ENCODE peak calls at places on chromosomes 3 and 15, in seven cellular contexts. One of them, this sample, is unnamed.

GRCh38 chr3:155747867-155748266 is 3.0 kb upstream of the PLCH1 start:
- DNase-seq in GM12878: no peak
- DNase-seq in activated CD8-positive, alpha-beta T cell treated with anti-CD3 and anti-CD28 coated beads for 36 hours: no peak
- DNase-seq in cardiac muscle cell: no peak
- DNase-seq in BE2C: no peak
- DNase-seq in type B pancreatic cell: no peak
- DNase-seq in foreskin keratinocyte: no peak
- DNase-seq in this sample: no peak

GRCh38 chr3:49411550-49411967 is 217 bp downstream of the RHOA start:
- DNase-seq in GM12878: no peak
- DNase-seq in type B pancreatic cell: peak; percentile 72
- DNase-seq in BE2C: peak; percentile 26
- DNase-seq in cardiac muscle cell: peak; percentile 28
- DNase-seq in activated CD8-positive, alpha-beta T cell treated with anti-CD3 and anti-CD28 coated beads for 36 hours: peak; percentile 61
- DNase-seq in foreskin keratinocyte: no peak
- DNase-seq in this sample: peak; percentile 85

GRCh38 chr3:150450906-150451305 is 42.8 kb downstream of the TSC22D2 start:
- DNase-seq in foreskin keratinocyte: no peak
- DNase-seq in type B pancreatic cell: no peak
- DNase-seq in BE2C: no peak
- DNase-seq in activated CD8-positive, alpha-beta T cell treated with anti-CD3 and anti-CD28 coated beads for 36 hours: no peak
- DNase-seq in cardiac muscle cell: peak; percentile 36
- DNase-seq in GM12878: no peak
- DNase-seq in this sample: no peak

GRCh38 chr3:195129644-195130492 is 141.1 kb downstream of the XXYLT1 start:
- DNase-seq in type B pancreatic cell: no peak
- DNase-seq in activated CD8-positive, alpha-beta T cell treated with anti-CD3 and anti-CD28 coated beads for 36 hours: peak; percentile 80
- DNase-seq in cardiac muscle cell: no peak
- DNase-seq in BE2C: no peak
- DNase-seq in foreskin keratinocyte: peak; percentile 32
- DNase-seq in GM12878: peak; percentile 99
- DNase-seq in this sample: no peak

GRCh38 chr3:193803288-193803687 is 210.3 kb downstream of the OPA1 start:
- DNase-seq in type B pancreatic cell: no peak
- DNase-seq in foreskin keratinocyte: no peak
- DNase-seq in BE2C: no peak
- DNase-seq in GM12878: no peak
- DNase-seq in activated CD8-positive, alpha-beta T cell treated with anti-CD3 and anti-CD28 coated beads for 36 hours: no peak
- DNase-seq in cardiac muscle cell: no peak
- DNase-seq in this sample: no peak

GRCh38 chr15:29740692-29741311 is 81.5 kb downstream of the TJP1 start:
- DNase-seq in foreskin keratinocyte: no peak
- DNase-seq in BE2C: peak; percentile 28
- DNase-seq in cardiac muscle cell: no peak
- DNase-seq in type B pancreatic cell: no peak
- DNase-seq in activated CD8-positive, alpha-beta T cell treated with anti-CD3 and anti-CD28 coated beads for 36 hours: peak; percentile 14
- DNase-seq in GM12878: no peak
- DNase-seq in this sample: no peak

GRCh38 chr3:52216585-52217408 is 8.6 kb downstream of the TLR9 start:
- DNase-seq in type B pancreatic cell: no peak
- DNase-seq in activated CD8-positive, alpha-beta T cell treated with anti-CD3 and anti-CD28 coated beads for 36 hours: peak; percentile 57
- DNase-seq in GM12878: no peak
- DNase-seq in foreskin keratinocyte: peak; percentile 96
- DNase-seq in BE2C: peak; percentile 44
- DNase-seq in cardiac muscle cell: peak; percentile 84
- DNase-seq in this sample: no peak

GRCh38 chr3:147619925-147620580 is 210.9 kb downstream of the ZIC1 start:
- DNase-seq in activated CD8-positive, alpha-beta T cell treated with anti-CD3 and anti-CD28 coated beads for 36 hours: no peak
- DNase-seq in type B pancreatic cell: no peak
- DNase-seq in BE2C: no peak
- DNase-seq in cardiac muscle cell: no peak
- DNase-seq in GM12878: no peak
- DNase-seq in foreskin keratinocyte: no peak
- DNase-seq in this sample: no peak

GRCh38 chr15:64398575-64398974 is 10.9 kb downstream of the TRIP4 start:
- DNase-seq in type B pancreatic cell: no peak
- DNase-seq in activated CD8-positive, alpha-beta T cell treated with anti-CD3 and anti-CD28 coated beads for 36 hours: no peak
- DNase-seq in foreskin keratinocyte: no peak
- DNase-seq in BE2C: no peak
- DNase-seq in cardiac muscle cell: no peak
- DNase-seq in GM12878: no peak
- DNase-seq in this sample: no peak

GRCh38 chr3:1087066-1087555 is 5.7 kb upstream of the CNTN6 start:
- DNase-seq in activated CD8-positive, alpha-beta T cell treated with anti-CD3 and anti-CD28 coated beads for 36 hours: no peak
- DNase-seq in cardiac muscle cell: peak; percentile 89
- DNase-seq in BE2C: no peak
- DNase-seq in GM12878: no peak
- DNase-seq in foreskin keratinocyte: peak; percentile 59
- DNase-seq in type B pancreatic cell: no peak
- DNase-seq in this sample: peak; percentile 88

GRCh38 chr15:88699861-88700260 is 61.0 kb downstream of the ISG20 start:
- DNase-seq in type B pancreatic cell: no peak
- DNase-seq in cardiac muscle cell: no peak
- DNase-seq in activated CD8-positive, alpha-beta T cell treated with anti-CD3 and anti-CD28 coated beads for 36 hours: no peak
- DNase-seq in foreskin keratinocyte: no peak
- DNase-seq in GM12878: no peak
- DNase-seq in BE2C: no peak
- DNase-seq in this sample: no peak

GRCh38 chr15:88702983-88703382 is 64.2 kb downstream of the ISG20 start:
- DNase-seq in BE2C: no peak
- DNase-seq in foreskin keratinocyte: no peak
- DNase-seq in cardiac muscle cell: peak; percentile 20
- DNase-seq in type B pancreatic cell: no peak
- DNase-seq in activated CD8-positive, alpha-beta T cell treated with anti-CD3 and anti-CD28 coated beads for 36 hours: no peak
- DNase-seq in GM12878: no peak
- DNase-seq in this sample: no peak

GRCh38 chr15:88703533-88703932 is 64.7 kb downstream of the ISG20 start:
- DNase-seq in type B pancreatic cell: no peak
- DNase-seq in GM12878: no peak
- DNase-seq in activated CD8-positive, alpha-beta T cell treated with anti-CD3 and anti-CD28 coated beads for 36 hours: no peak
- DNase-seq in BE2C: no peak
- DNase-seq in foreskin keratinocyte: no peak
- DNase-seq in cardiac muscle cell: no peak
- DNase-seq in this sample: no peak

GRCh38 chr15:88700716-88701115 is 61.9 kb downstream of the ISG20 start:
- DNase-seq in GM12878: no peak
- DNase-seq in cardiac muscle cell: no peak
- DNase-seq in type B pancreatic cell: no peak
- DNase-seq in activated CD8-positive, alpha-beta T cell treated with anti-CD3 and anti-CD28 coated beads for 36 hours: no peak
- DNase-seq in foreskin keratinocyte: no peak
- DNase-seq in BE2C: no peak
- DNase-seq in this sample: no peak

GRCh38 chr15:88701561-88702095 is 62.8 kb downstream of the ISG20 start:
- DNase-seq in foreskin keratinocyte: no peak
- DNase-seq in cardiac muscle cell: peak; percentile 9
- DNase-seq in type B pancreatic cell: no peak
- DNase-seq in GM12878: no peak
- DNase-seq in BE2C: no peak
- DNase-seq in activated CD8-positive, alpha-beta T cell treated with anti-CD3 and anti-CD28 coated beads for 36 hours: peak; percentile 33
- DNase-seq in this sample: no peak
- TF ChIP-seq CTCF in foreskin keratinocyte: peak; percentile 55
- TF ChIP-seq CTCF in cardiac muscle cell: peak; percentile 37
- TF ChIP-seq CTCF in type B pancreatic cell: peak; percentile 59
- TF ChIP-seq CTCF in GM12878: peak; percentile 67
- TF ChIP-seq CTCF in BE2C: peak; percentile 16
- TF ChIP-seq CTCF in activated CD8-positive, alpha-beta T cell treated with anti-CD3 and anti-CD28 coated beads for 36 hours: no peak
- TF ChIP-seq CTCF in this sample: no peak

DNA sequence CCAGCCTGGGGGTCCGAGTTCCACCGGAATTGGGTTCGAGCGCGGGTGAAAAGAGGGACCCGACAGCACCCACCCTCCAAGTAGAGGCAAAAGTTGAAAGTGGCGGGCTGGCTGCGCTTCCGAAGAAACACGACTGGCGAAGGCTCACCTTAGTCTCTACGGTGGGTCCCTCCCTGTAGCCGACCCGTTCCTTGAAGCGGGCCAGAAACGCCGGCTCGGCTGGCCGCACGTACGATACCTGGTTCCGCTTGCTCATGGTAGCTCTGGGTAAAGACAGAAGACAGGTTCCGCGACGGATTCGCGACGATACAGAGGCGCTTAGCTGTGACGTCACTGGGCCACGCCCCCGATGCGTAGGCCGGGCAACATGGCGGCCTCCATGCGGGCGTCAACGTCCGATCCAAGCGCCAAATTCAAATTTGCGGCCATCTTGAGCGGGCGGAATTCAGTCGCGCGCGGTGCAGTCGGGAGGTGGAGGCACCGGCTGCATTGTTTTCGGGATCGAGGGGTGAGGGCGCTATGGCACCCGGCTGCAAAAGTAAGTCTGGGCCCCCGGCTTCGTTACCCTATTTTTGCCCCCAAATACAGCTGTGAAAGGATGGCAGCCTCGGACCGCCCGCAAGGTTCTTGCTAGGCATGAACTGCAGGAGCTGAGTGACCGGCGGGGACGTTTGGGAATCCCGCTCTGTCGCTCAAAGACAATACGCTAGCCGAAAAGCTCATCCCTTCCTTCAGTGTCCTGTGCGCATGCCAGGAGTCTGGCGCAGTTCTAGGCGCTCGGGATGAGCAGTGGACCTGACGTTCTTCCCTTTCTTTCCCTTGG is at the start of the genes KIAA1143 and KIF15:
- DNase-seq in cardiac muscle cell: peak; percentile 97
- DNase-seq in type B pancreatic cell: peak; percentile 96
- DNase-seq in BE2C: peak; percentile 91
- DNase-seq in activated CD8-positive, alpha-beta T cell treated with anti-CD3 and anti-CD28 coated beads for 36 hours: peak; percentile 99
- DNase-seq in GM12878: peak; percentile 77
- DNase-seq in foreskin keratinocyte: peak; percentile 68
- DNase-seq in this sample: peak; percentile 97
- TF ChIP-seq CTCF in cardiac muscle cell: no peak
- TF ChIP-seq CTCF in type B pancreatic cell: no peak
- TF ChIP-seq CTCF in BE2C: no peak
- TF ChIP-seq CTCF in activated CD8-positive, alpha-beta T cell treated with anti-CD3 and anti-CD28 coated beads for 36 hours: no peak
- TF ChIP-seq CTCF in GM12878: no peak
- TF ChIP-seq CTCF in foreskin keratinocyte: peak; percentile 47
- TF ChIP-seq CTCF in this sample: no peak

DNA sequence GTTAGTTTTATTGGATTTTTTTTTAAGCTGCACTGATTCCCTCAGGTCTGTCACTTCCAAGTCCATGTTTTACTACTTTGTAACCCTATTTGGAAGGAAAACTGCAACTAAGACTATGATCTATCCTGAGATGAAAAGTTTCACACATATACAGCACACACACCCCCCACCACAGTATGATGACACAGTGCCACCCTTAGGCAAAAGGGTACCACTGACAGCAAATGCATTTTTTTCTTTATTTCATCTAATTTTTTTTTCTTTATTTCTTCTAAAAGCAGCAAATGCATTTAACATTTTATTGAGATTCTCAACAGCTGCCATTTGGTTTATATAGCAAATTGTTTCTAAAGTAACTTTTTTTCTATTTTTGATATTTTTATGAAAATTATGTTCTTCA is 21.2 kb downstream of the NGRN start:
- DNase-seq in foreskin keratinocyte: no peak
- DNase-seq in GM12878: no peak
- DNase-seq in cardiac muscle cell: peak; percentile 63
- DNase-seq in BE2C: peak; percentile 43
- DNase-seq in type B pancreatic cell: no peak
- DNase-seq in activated CD8-positive, alpha-beta T cell treated with anti-CD3 and anti-CD28 coated beads for 36 hours: peak; percentile 59
- DNase-seq in this sample: no peak
- TF ChIP-seq CTCF in foreskin keratinocyte: peak; percentile 74
- TF ChIP-seq CTCF in GM12878: peak; percentile 61
- TF ChIP-seq CTCF in cardiac muscle cell: peak; percentile 48
- TF ChIP-seq CTCF in BE2C: peak; percentile 78
- TF ChIP-seq CTCF in type B pancreatic cell: peak; percentile 61
- TF ChIP-seq CTCF in activated CD8-positive, alpha-beta T cell treated with anti-CD3 and anti-CD28 coated beads for 36 hours: peak; percentile 61
- TF ChIP-seq CTCF in this sample: peak; percentile 54

DNA sequence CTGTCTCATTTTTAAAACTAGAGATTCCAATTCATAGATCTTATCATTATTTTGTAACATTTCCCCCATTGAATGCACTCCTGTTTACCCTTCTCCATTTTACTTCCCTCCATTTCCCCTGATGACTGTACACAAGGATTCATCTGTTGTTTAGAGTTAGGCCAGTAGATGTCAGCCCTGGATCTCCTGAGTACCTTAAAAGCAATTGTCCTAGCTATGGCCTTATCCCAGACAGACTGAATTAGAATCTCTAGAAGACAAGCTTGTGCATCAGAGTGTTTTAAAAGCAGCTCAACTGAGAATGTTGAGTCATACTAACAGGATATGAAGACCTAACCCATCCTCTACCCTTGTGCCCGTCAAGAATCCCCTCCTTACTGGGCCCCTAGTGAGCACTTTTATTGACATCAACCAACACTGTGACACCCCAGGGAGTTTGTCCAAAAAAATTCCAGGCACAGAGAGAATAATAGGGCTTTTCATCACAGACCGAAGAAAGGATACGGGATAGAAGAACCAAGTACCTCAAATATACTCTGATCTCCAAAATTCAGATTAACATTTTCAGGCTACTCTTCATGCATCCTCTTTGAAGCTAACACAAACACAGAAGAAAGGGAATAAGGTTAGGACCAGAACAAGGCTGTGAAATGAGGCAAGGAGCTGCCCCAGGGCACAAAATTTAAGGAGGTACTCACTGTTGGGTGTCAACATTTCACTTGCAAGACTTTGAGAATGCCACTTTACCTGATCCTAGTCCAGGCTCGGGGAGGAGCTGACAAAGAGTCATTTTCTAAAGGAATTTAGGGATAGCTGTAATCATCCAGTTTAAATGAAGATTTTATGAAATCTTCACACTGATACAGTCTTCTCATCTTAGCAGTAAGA is 17.1 kb downstream of the ZBED2 start:
- DNase-seq in activated CD8-positive, alpha-beta T cell treated with anti-CD3 and anti-CD28 coated beads for 36 hours: no peak
- DNase-seq in foreskin keratinocyte: no peak
- DNase-seq in cardiac muscle cell: peak; percentile 75
- DNase-seq in GM12878: peak; percentile 39
- DNase-seq in type B pancreatic cell: no peak
- DNase-seq in BE2C: no peak
- DNase-seq in this sample: no peak
- TF ChIP-seq CTCF in activated CD8-positive, alpha-beta T cell treated with anti-CD3 and anti-CD28 coated beads for 36 hours: peak; percentile 64
- TF ChIP-seq CTCF in foreskin keratinocyte: peak; percentile 97
- TF ChIP-seq CTCF in cardiac muscle cell: peak; percentile 58
- TF ChIP-seq CTCF in GM12878: peak; percentile 34
- TF ChIP-seq CTCF in type B pancreatic cell: peak; percentile 36
- TF ChIP-seq CTCF in BE2C: peak; percentile 50
- TF ChIP-seq CTCF in this sample: peak; percentile 73

DNA sequence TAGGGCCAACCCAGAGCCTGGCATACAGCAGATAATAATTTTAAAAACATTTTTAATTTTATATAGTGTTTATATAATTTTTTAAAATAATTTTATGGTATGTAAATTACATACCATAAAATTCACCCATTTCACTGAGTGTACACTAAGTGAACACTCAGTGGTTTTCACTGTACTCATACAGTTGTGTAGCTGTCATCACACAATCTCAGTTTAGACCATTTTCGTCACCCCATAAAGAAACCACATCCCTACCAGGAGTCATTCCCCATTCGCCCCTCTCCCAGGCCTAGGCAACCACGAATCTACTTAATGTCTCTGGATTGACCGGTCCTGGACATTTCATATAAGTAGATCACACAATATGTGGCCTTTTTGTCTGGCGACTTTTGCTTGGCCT is 10.2 kb downstream of the EEFSEC start:
- DNase-seq in foreskin keratinocyte: no peak
- DNase-seq in BE2C: no peak
- DNase-seq in activated CD8-positive, alpha-beta T cell treated with anti-CD3 and anti-CD28 coated beads for 36 hours: no peak
- DNase-seq in cardiac muscle cell: no peak
- DNase-seq in GM12878: no peak
- DNase-seq in type B pancreatic cell: no peak
- DNase-seq in this sample: no peak
- TF ChIP-seq CTCF in foreskin keratinocyte: no peak
- TF ChIP-seq CTCF in BE2C: no peak
- TF ChIP-seq CTCF in activated CD8-positive, alpha-beta T cell treated with anti-CD3 and anti-CD28 coated beads for 36 hours: no peak
- TF ChIP-seq CTCF in cardiac muscle cell: no peak
- TF ChIP-seq CTCF in GM12878: no peak
- TF ChIP-seq CTCF in type B pancreatic cell: no peak
- TF ChIP-seq CTCF in this sample: no peak

This sample was measured in osteocyte.